ENCODE peak calls at places on chromosome 19, in nine cellular contexts. I is AG09319; A is activated naive CD8-positive, alpha-beta T cell treated with anti-CD3 and anti-CD28 coated beads for 36 hours; X is right lobe of liver; M is EL; Y is NCI-H774; Q is activated T-cell treated with anti-CD3 and anti-CD28 coated beads, Interleukin-2, amount 50 U/mL, for 72 hours; L is cardiac fibroblast; T is hepatic stellate cell. P is an unnamed sample.

GRCh38 chr19:32197896-32198882 is 147.2 kb upstream of the ZNF507 start:
- DNase-seq in T (no peak), Q (no peak), M (no peak), X (no peak), A (no peak), Y (no peak), L (no peak), I (no peak), P (no peak)

GRCh38 chr19:44644391-44645016 is 794 bp downstream of the PVR start:
- DNase-seq in L (peak), A (no peak), Y (no peak), X (peak), T (peak), I (no peak), Q (peak), M (peak), P (no peak)

GRCh38 chr19:12784871-12785430 is 6.3 kb upstream of the JUNB start:
- DNase-seq in Q (peak), L (peak), Y (no peak), A (no peak), I (no peak), T (no peak), X (no peak), M (no peak), P (no peak)

GRCh38 chr19:31349160-31349881 is at the start of gene TSHZ3:
- DNase-seq in A (no peak), Y (no peak), L (peak), M (peak), X (peak), I (peak), T (peak), Q (peak), P (peak)

GRCh38 chr19:39223703-39224279 is 19.7 kb upstream of the SYCN start:
- DNase-seq in A (no peak), I (no peak), T (no peak), L (peak), Y (no peak), M (no peak), X (no peak), Q (no peak), P (no peak)

GRCh38 chr19:13764101-13764807 is at the start of gene MRI1:
- DNase-seq in M (peak), X (peak), T (peak), I (no peak), L (peak), Q (peak), Y (peak), A (peak), P (peak)

GRCh38 chr19:10800488-10800887 is 35.5 kb downstream of the TMED1 start:
- DNase-seq in L (no peak), Q (no peak), A (no peak), T (no peak), M (no peak), I (no peak), Y (no peak), X (no peak), P (no peak)

GRCh38 chr19:15195987-15196682 is 4.7 kb downstream of the NOTCH3 start:
- DNase-seq in I (no peak), A (no peak), T (peak), Y (peak), Q (peak), X (no peak), L (peak), M (no peak), P (peak)

GRCh38 chr19:48391100-48392005 is at the start of gene KDELR1:
- DNase-seq in L (peak), Q (peak), T (peak), X (peak), I (peak), M (peak), A (peak), Y (peak), P (peak)

GRCh38 chr19:45340232-45340898 is at the start of gene KLC3:
- DNase-seq in A (peak), L (no peak), T (no peak), I (no peak), M (no peak), X (no peak), Q (peak), Y (peak), P (peak)

GRCh38 chr19:45442927-45443461 is 19.3 kb upstream of the ERCC1 start:
- DNase-seq in A (no peak), X (peak), L (peak), Y (no peak), T (no peak), I (no peak), Q (peak), M (peak), P (no peak)

GRCh38 chr19:19627716-19628498 is at the start of gene LPAR2:
- DNase-seq in L (no peak), T (no peak), A (peak), I (no peak), Q (peak), Y (peak), X (no peak), M (peak), P (peak)

GRCh38 chr19:33868821-33869412 is 72.2 kb downstream of the KCTD15 start:
- DNase-seq in X (no peak), L (peak), M (peak), A (no peak), T (peak), I (no peak), Y (no peak), Q (no peak), P (no peak)

GRCh38 chr19:46495789-46496099 is at the start of gene PNMA8B:
- DNase-seq in L (peak), X (peak), Q (no peak), A (peak), T (no peak), I (no peak), M (no peak), Y (peak), P (peak)

GRCh38 chr19:2475018-2475701 is 767 bp upstream of the GADD45B start:
- DNase-seq in T (peak), I (no peak), L (peak), Q (peak), A (peak), M (peak), Y (no peak), X (peak), P (peak)

GRCh38 chr19:55160986-55161365 is 3.4 kb upstream of the TNNI3 start:
- DNase-seq in Y (no peak), X (no peak), T (no peak), A (no peak), Q (no peak), L (no peak), M (no peak), I (no peak), P (no peak)

GRCh38 chr19:48844472-48844871 is 8.2 kb upstream of the HSD17B14 start:
- DNase-seq in M (peak), Y (no peak), T (peak), L (peak), Q (no peak), X (no peak), I (no peak), A (no peak), P (no peak)

GRCh38 chr19:30669329-30670010 is 297.3 kb downstream of the ZNF536 start:
- DNase-seq in I (no peak), X (peak), T (peak), Y (no peak), Q (peak), A (peak), M (peak), L (peak), P (peak)

GRCh38 chr19:38635483-38636399 is 11.7 kb upstream of the ACTN4 start:
- DNase-seq in X (no peak), Y (no peak), M (no peak), I (no peak), T (no peak), A (no peak), Q (no peak), L (no peak), P (no peak)

GRCh38 chr19:49579947-49580263 is 451 bp downstream of the NOSIP start:
- DNase-seq in Y (no peak), Q (no peak), A (no peak), L (no peak), X (no peak), T (no peak), I (no peak), M (no peak), P (no peak)

GRCh38 chr19:49326165-49326704 is 1.2 kb upstream of the SLC6A16 start:
- DNase-seq in I (no peak), A (no peak), M (no peak), T (no peak), X (no peak), Q (no peak), Y (no peak), L (no peak), P (no peak)

GRCh38 chr19:32530773-32531172 is 50.2 kb upstream of the PDCD5 start:
- DNase-seq in X (no peak), A (no peak), I (no peak), T (no peak), Q (no peak), M (no peak), L (no peak), Y (no peak), P (no peak)

GRCh38 chr19:1882786-1883692 is 2.3 kb downstream of the ABHD17A start:
- DNase-seq in M (no peak), X (no peak), L (no peak), Q (no peak), I (no peak), Y (no peak), T (no peak), A (no peak), P (no peak)